ENCODE peak calls at places on chromosomes 11 and 22, in eight cellular contexts. P, E, G, Z, A, N, L and H are unnamed samples.

GRCh38 chr11:27795955-27796861 is 96.0 kb upstream of the BDNF start:
- DNase-seq in E (no peak), L (no peak), P (no peak), A (no peak), Z (no peak), N (peak), G (no peak), H (no peak)

GRCh38 chr11:129643031-129643721 is 172.5 kb upstream of the TMEM45B start:
- DNase-seq in A (no peak), N (no peak), G (no peak), P (no peak), Z (no peak), E (no peak), L (no peak), H (no peak)

GRCh38 chr11:64846998-64847666 is 2.7 kb upstream of the CDC42BPG start:
- DNase-seq in P (peak), A (peak), G (peak), N (peak), E (peak), L (peak), Z (peak), H (peak)

GRCh38 chr11:1305063-1305495 is 4.4 kb downstream of the TOLLIP start:
- DNase-seq in E (no peak), A (no peak), N (no peak), P (no peak), Z (no peak), L (peak), G (no peak), H (no peak)

GRCh38 chr11:45834298-45834756 is 12.9 kb upstream of the CRY2 start:
- DNase-seq in N (no peak), G (no peak), A (no peak), E (no peak), L (no peak), P (no peak), Z (no peak), H (no peak)

GRCh38 chr11:86910592-86910991 is 44.6 kb downstream of the FZD4 start:
- DNase-seq in P (no peak), L (no peak), G (no peak), Z (no peak), E (no peak), N (no peak), A (no peak), H (no peak)

GRCh38 chr22:23789121-23789520 is 2.4 kb downstream of the SMARCB1 start:
- DNase-seq in E (no peak), G (no peak), L (no peak), P (no peak), Z (no peak), N (no peak), A (no peak), H (no peak)

GRCh38 chr11:119157088-119157487 is 8.2 kb downstream of the ABCG4 start:
- DNase-seq in N (no peak), P (no peak), Z (no peak), E (no peak), L (no peak), A (no peak), G (no peak), H (no peak)

GRCh38 chr11:73173755-73174494 is 31.8 kb upstream of the FCHSD2 start:
- DNase-seq in P (no peak), E (no peak), L (no peak), A (no peak), Z (no peak), G (no peak), N (peak), H (no peak)

GRCh38 chr11:109526061-109526460 is 104.1 kb downstream of the C11orf87 start:
- DNase-seq in E (no peak), L (no peak), Z (no peak), A (no peak), P (no peak), N (no peak), G (no peak), H (no peak)

GRCh38 chr22:26956346-26956745 is 299.0 kb downstream of the MIAT start:
- DNase-seq in E (no peak), Z (no peak), G (no peak), L (no peak), A (no peak), P (no peak), N (no peak), H (no peak)

GRCh38 chr11:74776546-74776945 is 27.9 kb downstream of the RNF169 start:
- DNase-seq in P (no peak), Z (no peak), G (no peak), A (no peak), L (no peak), E (no peak), N (no peak), H (no peak)

GRCh38 chr11:123181075-123181474 is 14.0 kb downstream of the CLMP start:
- DNase-seq in E (no peak), A (no peak), G (no peak), N (no peak), L (no peak), Z (no peak), P (no peak), H (no peak)

GRCh38 chr11:63940786-63941185 is 2.0 kb downstream of the NAA40 start:
- DNase-seq in N (no peak), P (no peak), G (no peak), E (no peak), L (no peak), Z (no peak), A (no peak), H (no peak)

GRCh38 chr11:12275818-12276217 is 101.6 kb upstream of the PARVA start:
- DNase-seq in Z (no peak), E (no peak), P (no peak), L (no peak), G (no peak), A (no peak), N (no peak), H (no peak)

GRCh38 chr22:46084943-46085830 is 65.1 kb upstream of the PPARA start:
- DNase-seq in Z (no peak), E (no peak), G (no peak), A (no peak), L (peak), N (peak), P (no peak), H (no peak)

GRCh38 chr11:132792341-132793140 is 739.8 kb downstream of the OPCML start:
- DNase-seq in E (no peak), P (no peak), Z (no peak), N (no peak), A (no peak), G (no peak), L (no peak), H (no peak)

GRCh38 chr11:106706355-106706754 is 311.9 kb downstream of the GUCY1A2 start:
- DNase-seq in N (no peak), E (no peak), Z (no peak), P (no peak), L (no peak), G (no peak), A (peak), H (no peak)

GRCh38 chr11:47349521-47350095 is 2.9 kb downstream of the MYBPC3 start:
- DNase-seq in N (no peak), G (no peak), L (no peak), A (no peak), E (no peak), Z (no peak), P (no peak), H (no peak)

GRCh38 chr11:86108146-86108545 is 39.3 kb upstream of the PICALM start:
- DNase-seq in L (no peak), G (no peak), E (no peak), A (no peak), Z (no peak), P (no peak), N (no peak), H (no peak)

GRCh38 chr11:57378166-57378565 is 2.8 kb downstream of the PRG3 start:
- DNase-seq in P (no peak), Z (no peak), L (no peak), A (no peak), N (no peak), E (no peak), G (no peak), H (no peak)

GRCh38 chr22:38177926-38178604 is 3.6 kb downstream of the PLA2G6 start:
- DNase-seq in P (no peak), A (peak), G (no peak), L (peak), E (no peak), N (peak), Z (peak), H (no peak)

GRCh38 chr11:71499546-71499945 is 27.5 kb upstream of the KRTAP5-7 start:
- DNase-seq in L (no peak), Z (no peak), E (no peak), P (no peak), N (no peak), G (no peak), A (no peak), H (no peak)

GRCh38 chr11:22466809-22467208 is 128.6 kb downstream of the SLC17A6 start:
- DNase-seq in N (no peak), L (no peak), E (no peak), G (no peak), Z (no peak), A (peak), P (no peak), H (no peak)